ENCODE peak calls at places on chromosomes 13 and 19, in six cellular contexts. S is Caco-2, H is RWPE2, E is body of pancreas, V is psoas muscle, B is fibroblast of lung. U is an unnamed sample. For H3K4me1, the result is how much of the 10 kb centered on the place peaks cover.

GRCh38 chr13:91181892-91182291 is 165.6 kb upstream of the MIR17HG start:
- DNase-seq in V (no peak), H (no peak), S (peak), E (no peak), B (no peak), U (no peak)

GRCh38 chr19:27905074-27905473 is 1307.9 kb downstream of the UQCRFS1 start:
- DNase-seq in E (no peak), V (no peak), S (no peak), H (no peak), B (no peak), U (no peak)

GRCh38 chr13:113967729-113968462 is 6.0 kb downstream of the C13orf46 start:
- DNase-seq in E (peak), V (peak), B (no peak), H (peak), S (no peak), U (no peak)

GRCh38 chr19:973726-974563 is 10.2 kb upstream of the WDR18 start:
- DNase-seq in S (no peak), V (no peak), B (no peak), H (no peak), E (no peak), U (no peak)

GRCh38 chr19:36674201-36674600 is 7.6 kb upstream of the ZNF461 start:
- DNase-seq in H (no peak), S (no peak), V (no peak), B (no peak), E (no peak), U (no peak)

GRCh38 chr13:44347905-44348304 is 25.7 kb upstream of the SERP2 start:
- DNase-seq in B (no peak), S (no peak), E (no peak), V (no peak), H (no peak), U (no peak)

GRCh38 chr13:84609716-84610115 is 727.4 kb upstream of the SLITRK1 start:
- DNase-seq in V (no peak), S (no peak), B (peak), H (no peak), E (no peak), U (no peak)

GRCh38 chr19:6503407-6504201 is 1.5 kb upstream of the TUBB4A start:
- DNase-seq in H (no peak), S (no peak), V (no peak), B (no peak), E (no peak), U (no peak)

GRCh38 chr19:42450314-42450934 is 7.7 kb upstream of the CXCL17 start:
- DNase-seq in V (peak), B (peak), E (peak), H (peak), S (peak), U (no peak)

GRCh38 chr19:47057328-47057727 is 8.9 kb upstream of the TMEM160 start:
- DNase-seq in V (no peak), E (no peak), B (no peak), H (no peak), S (no peak), U (no peak)

GRCh38 chr13:91647361-91647970 is 249.0 kb downstream of the GPC5 start:
- DNase-seq in V (no peak), H (no peak), B (peak), E (no peak), S (peak), U (no peak)

GRCh38 chr13:31424130-31424729 is 224.5 kb downstream of the B3GLCT start:
- DNase-seq in B (peak), V (peak), S (peak), E (peak), H (no peak), U (peak)

GRCh38 chr13:108769213-108770070 is 140.0 kb downstream of the MYO16 start:
- DNase-seq in H (no peak), V (no peak), S (no peak), E (no peak), B (peak), U (no peak)

GRCh38 chr13:42039946-42040729 is 8.3 kb upstream of the DGKH start:
- DNase-seq in S (peak), B (peak), H (peak), V (peak), E (peak), U (peak)

GRCh38 chr13:21458457-21458815 is 667 bp downstream of the ZDHHC20 start:
- DNase-seq in E (peak), B (no peak), H (peak), S (peak), V (peak), U (no peak)

GRCh38 chr19:29202281-29202680 is 10.7 kb downstream of the UQCRFS1 start:
- DNase-seq in S (no peak), V (no peak), H (no peak), E (no peak), B (no peak), U (no peak)

GRCh38 chr13:23731709-23732108 is 157.5 kb downstream of the MIPEP start:
- DNase-seq in S (no peak), E (no peak), H (no peak), B (no peak), V (no peak), U (no peak)

GRCh38 chr19:54325194-54325621 is 12.2 kb upstream of the LILRA5 start:
- DNase-seq in B (no peak), E (peak), S (no peak), H (no peak), V (no peak), U (no peak)

GRCh38 chr19:31705656-31706055 is 356.4 kb upstream of the TSHZ3 start:
- DNase-seq in E (no peak), B (no peak), V (no peak), S (no peak), H (no peak), U (no peak)

DNA sequence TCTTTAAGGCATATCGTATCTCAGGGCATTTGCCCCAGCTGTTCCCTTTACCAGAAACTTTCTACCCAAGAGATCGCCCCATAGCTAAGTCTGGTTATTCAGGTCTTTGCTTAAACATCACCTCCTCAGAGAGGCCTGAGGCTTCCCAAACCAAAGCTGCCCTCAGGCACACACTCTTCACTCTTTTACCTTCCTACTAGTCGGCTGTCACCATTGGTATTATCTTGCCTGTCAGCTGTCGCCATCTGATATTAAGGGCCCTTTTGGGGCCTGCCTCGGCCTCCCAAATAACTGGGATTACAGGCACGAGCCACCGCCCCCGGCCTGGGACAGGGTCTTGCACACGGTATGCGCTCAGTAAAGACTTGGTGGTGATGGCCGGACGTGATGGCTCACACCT is 1.0 kb downstream of the GADD45GIP1 start:
- DNase-seq in B (no peak), V (no peak), S (no peak), H (no peak), E (no peak), U (no peak)
- H3K4me1 ChIP-seq in B (under half), V (under half), S (under half), H (under half), E (under half), U (half or more)

GRCh38 chr13:99005609-99006008 is 27.7 kb upstream of the DOCK9 start:
- DNase-seq in S (no peak), V (no peak), B (no peak), H (no peak), E (no peak), U (no peak)

GRCh38 chr13:99003851-99004471 is 26.1 kb upstream of the DOCK9 start:
- DNase-seq in V (no peak), B (no peak), S (no peak), E (no peak), H (no peak), U (no peak)

GRCh38 chr13:99007414-99007986 is 29.6 kb upstream of the DOCK9 start:
- DNase-seq in V (no peak), E (no peak), B (no peak), H (no peak), S (no peak), U (no peak)

GRCh38 chr13:99002191-99002710 is 24.4 kb upstream of the DOCK9 start:
- DNase-seq in V (no peak), B (no peak), S (no peak), E (no peak), H (no peak), U (no peak)

DNA sequence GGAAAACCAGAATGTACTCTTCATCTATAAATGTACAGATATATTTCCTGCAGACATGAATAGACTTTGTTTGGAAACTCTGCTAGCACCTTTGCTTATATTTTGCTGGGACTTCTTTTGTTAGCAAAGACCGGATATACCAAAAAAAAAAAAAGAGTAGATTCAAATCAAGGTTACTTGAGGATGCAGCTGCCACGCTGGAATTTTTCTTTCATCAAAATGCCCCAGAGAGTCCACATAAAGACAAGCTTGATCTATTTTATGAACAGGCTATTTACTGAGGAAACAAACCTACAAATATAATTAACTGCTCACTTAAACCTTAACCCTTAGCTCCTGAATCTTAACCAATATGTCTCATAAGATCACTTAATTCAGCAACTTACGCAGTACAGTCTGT is 27.1 kb upstream of the DOCK9 start:
- DNase-seq in B (no peak), H (no peak), V (no peak), E (no peak), S (no peak), U (no peak)
- H3K4me1 ChIP-seq in B (under half), H (under half), V (under half), E (under half), S (under half), U (under half)

GRCh38 chr13:49214917-49215376 is 5.2 kb upstream of the MLNR start:
- DNase-seq in E (peak), H (no peak), S (no peak), B (peak), V (no peak), U (no peak)
- H3K4me1 ChIP-seq in E (under half), H (under half), S (under half), B (under half), V (under half), U (under half)

GRCh38 chr13:99724633-99725517 is 223.6 kb downstream of the TM9SF2 start:
- DNase-seq in S (no peak), B (no peak), E (no peak), V (no peak), H (no peak), U (no peak)
- H3K4me1 ChIP-seq in S (under half), B (under half), E (under half), V (under half), H (under half), U (under half)

DNA sequence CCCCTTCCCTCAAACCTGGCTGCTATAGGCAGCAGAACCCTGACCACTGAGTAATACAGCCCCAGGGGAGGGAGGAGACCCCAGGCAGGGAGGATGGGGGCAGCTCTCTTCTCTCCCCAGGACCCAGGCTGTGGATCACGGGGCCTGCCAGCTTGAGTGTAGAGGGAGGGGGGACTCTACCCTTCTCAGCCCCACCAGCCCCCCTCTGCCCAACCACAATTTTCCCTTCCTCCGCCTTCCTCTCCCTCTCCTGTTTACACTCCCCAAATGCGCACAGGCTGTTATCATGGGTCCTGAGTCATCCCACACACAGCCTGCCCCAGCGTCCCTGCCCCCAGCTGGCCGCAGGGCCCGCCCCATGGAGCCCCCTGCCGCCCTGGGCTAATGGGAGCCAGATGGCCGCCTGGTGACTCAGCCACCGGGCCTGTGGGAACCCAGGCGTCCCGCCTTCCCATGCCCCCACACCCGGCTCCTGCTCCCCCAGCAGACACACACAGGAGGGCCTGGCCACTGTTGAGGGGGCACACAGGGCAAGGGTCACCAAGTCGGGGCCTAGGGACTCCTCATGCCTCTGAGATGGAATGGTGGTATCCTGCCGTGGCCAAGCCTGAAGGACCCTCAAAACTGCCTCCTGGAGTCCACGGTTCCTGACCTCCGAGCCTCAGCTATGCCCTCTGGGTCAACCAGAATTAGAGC is 13.6 kb downstream of the CCDC97 start:
- DNase-seq in S (no peak), H (no peak), E (peak), V (peak), B (peak), U (no peak)
- H3K4me1 ChIP-seq in S (under half), H (under half), E (under half), V (half or more), B (half or more), U (half or more)

GRCh38 chr19:39407644-39408391 is 1.2 kb downstream of the ZFP36 start:
- DNase-seq in E (peak), S (no peak), V (peak), H (no peak), B (no peak), U (no peak)
- H3K4me1 ChIP-seq in E (half or more), S (under half), V (under half), H (under half), B (under half), U (under half)

DNA sequence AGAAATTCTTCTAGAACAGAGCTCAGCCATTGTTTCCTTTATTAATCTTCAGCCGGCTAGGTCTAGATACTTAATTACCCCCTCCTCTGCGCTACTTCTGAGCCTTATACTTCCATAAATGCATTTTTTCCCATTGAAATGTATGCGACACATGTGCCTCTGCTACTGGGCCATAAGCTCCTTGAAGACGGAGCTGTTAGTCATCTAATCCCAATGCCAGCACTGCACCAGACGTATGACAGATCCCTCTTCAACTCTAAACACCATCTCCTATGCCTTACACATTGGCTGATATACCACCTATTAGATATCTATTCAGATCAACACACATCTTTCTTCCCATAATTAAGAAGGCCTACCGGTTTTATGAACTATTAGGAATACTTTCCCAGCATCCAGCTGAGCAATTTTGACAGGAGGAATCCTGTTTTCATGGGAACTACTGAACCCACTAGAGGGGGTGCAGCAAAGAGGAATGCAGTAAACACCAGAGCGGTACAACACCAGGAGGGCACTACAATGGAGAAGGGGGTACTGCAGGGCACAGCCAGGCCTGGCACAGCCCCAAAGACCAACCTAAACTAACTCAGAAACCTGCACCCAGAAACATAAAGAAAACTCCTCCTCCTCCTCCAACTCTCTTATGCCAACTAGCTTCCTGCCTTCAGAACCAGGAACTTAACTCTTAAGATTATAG is 18.8 kb downstream of the STK24 start:
- DNase-seq in S (no peak), B (peak), V (no peak), E (no peak), H (no peak), U (no peak)
- H3K4me1 ChIP-seq in S (under half), B (under half), V (under half), E (under half), H (under half), U (under half)

U was measured in esophagus squamous epithelium.